ENCODE peak calls at places on chromosome 3, in nine cellular contexts. One of them, this sample, is unnamed.

GRCh38 chr3:40971191-40972168 is 227.8 kb upstream of the CTNNB1 start:
- DNase-seq in effector memory CD4-positive, alpha-beta T cell: no peak
- DNase-seq in CD8-positive, alpha-beta memory T cell: no peak
- DNase-seq in tibial artery: peak; percentile 89
- DNase-seq in right cardiac atrium: peak; percentile 72
- DNase-seq in hepatocyte: peak; percentile 76
- DNase-seq in esophagus squamous epithelium: no peak
- DNase-seq in aorta: peak; percentile 82
- DNase-seq in cardiac muscle cell: peak; percentile 55
- DNase-seq in this sample: peak; percentile 50

GRCh38 chr3:6504385-6504784 is 356.5 kb upstream of the GRM7 start:
- DNase-seq in effector memory CD4-positive, alpha-beta T cell: no peak
- DNase-seq in right cardiac atrium: no peak
- DNase-seq in cardiac muscle cell: no peak
- DNase-seq in tibial artery: no peak
- DNase-seq in CD8-positive, alpha-beta memory T cell: no peak
- DNase-seq in hepatocyte: no peak
- DNase-seq in esophagus squamous epithelium: no peak
- DNase-seq in aorta: no peak
- DNase-seq in this sample: no peak

GRCh38 chr3:39108309-39108708 is 829 bp downstream of the TTC21A start:
- DNase-seq in aorta: no peak
- DNase-seq in cardiac muscle cell: no peak
- DNase-seq in right cardiac atrium: no peak
- DNase-seq in effector memory CD4-positive, alpha-beta T cell: no peak
- DNase-seq in tibial artery: no peak
- DNase-seq in esophagus squamous epithelium: no peak
- DNase-seq in CD8-positive, alpha-beta memory T cell: no peak
- DNase-seq in hepatocyte: no peak
- DNase-seq in this sample: no peak

GRCh38 chr3:2446146-2446545 is 347.5 kb downstream of the CNTN4 start:
- DNase-seq in hepatocyte: no peak
- DNase-seq in aorta: no peak
- DNase-seq in effector memory CD4-positive, alpha-beta T cell: no peak
- DNase-seq in esophagus squamous epithelium: no peak
- DNase-seq in right cardiac atrium: no peak
- DNase-seq in tibial artery: no peak
- DNase-seq in CD8-positive, alpha-beta memory T cell: no peak
- DNase-seq in cardiac muscle cell: no peak
- DNase-seq in this sample: no peak

GRCh38 chr3:16404349-16404895 is 109.1 kb downstream of the RFTN1 start:
- DNase-seq in esophagus squamous epithelium: no peak
- DNase-seq in tibial artery: no peak
- DNase-seq in cardiac muscle cell: no peak
- DNase-seq in CD8-positive, alpha-beta memory T cell: no peak
- DNase-seq in right cardiac atrium: no peak
- DNase-seq in hepatocyte: no peak
- DNase-seq in effector memory CD4-positive, alpha-beta T cell: no peak
- DNase-seq in aorta: no peak
- DNase-seq in this sample: no peak

GRCh38 chr3:34869696-34870095 is 769.6 kb upstream of the ARPP21 start:
- DNase-seq in tibial artery: no peak
- DNase-seq in effector memory CD4-positive, alpha-beta T cell: no peak
- DNase-seq in cardiac muscle cell: no peak
- DNase-seq in right cardiac atrium: no peak
- DNase-seq in CD8-positive, alpha-beta memory T cell: no peak
- DNase-seq in aorta: no peak
- DNase-seq in esophagus squamous epithelium: no peak
- DNase-seq in hepatocyte: no peak
- DNase-seq in this sample: no peak

GRCh38 chr3:184391266-184391665 is 11.4 kb downstream of the CHRD start:
- DNase-seq in aorta: no peak
- DNase-seq in right cardiac atrium: no peak
- DNase-seq in effector memory CD4-positive, alpha-beta T cell: no peak
- DNase-seq in hepatocyte: no peak
- DNase-seq in esophagus squamous epithelium: no peak
- DNase-seq in cardiac muscle cell: no peak
- DNase-seq in tibial artery: no peak
- DNase-seq in CD8-positive, alpha-beta memory T cell: no peak
- DNase-seq in this sample: no peak

GRCh38 chr3:123390865-123391613 is 57.9 kb downstream of the ADCY5 start:
- DNase-seq in aorta: no peak
- DNase-seq in hepatocyte: no peak
- DNase-seq in effector memory CD4-positive, alpha-beta T cell: no peak
- DNase-seq in esophagus squamous epithelium: no peak
- DNase-seq in right cardiac atrium: peak; percentile 21
- DNase-seq in CD8-positive, alpha-beta memory T cell: no peak
- DNase-seq in tibial artery: no peak
- DNase-seq in cardiac muscle cell: no peak
- DNase-seq in this sample: no peak

GRCh38 chr3:174462908-174463307 is 396.2 kb upstream of the NAALADL2 start:
- DNase-seq in tibial artery: no peak
- DNase-seq in hepatocyte: no peak
- DNase-seq in esophagus squamous epithelium: no peak
- DNase-seq in aorta: no peak
- DNase-seq in right cardiac atrium: no peak
- DNase-seq in effector memory CD4-positive, alpha-beta T cell: no peak
- DNase-seq in cardiac muscle cell: no peak
- DNase-seq in CD8-positive, alpha-beta memory T cell: no peak
- DNase-seq in this sample: no peak

GRCh38 chr3:99659032-99659431 is 20.6 kb downstream of the COL8A1 start:
- DNase-seq in tibial artery: peak; percentile 90
- DNase-seq in right cardiac atrium: no peak
- DNase-seq in esophagus squamous epithelium: no peak
- DNase-seq in aorta: peak; percentile 56
- DNase-seq in effector memory CD4-positive, alpha-beta T cell: no peak
- DNase-seq in hepatocyte: peak; percentile 16
- DNase-seq in CD8-positive, alpha-beta memory T cell: no peak
- DNase-seq in cardiac muscle cell: no peak
- DNase-seq in this sample: no peak

GRCh38 chr3:179318876-179319275 is 4.0 kb upstream of the ZNF639 start:
- DNase-seq in effector memory CD4-positive, alpha-beta T cell: no peak
- DNase-seq in hepatocyte: no peak
- DNase-seq in CD8-positive, alpha-beta memory T cell: no peak
- DNase-seq in cardiac muscle cell: no peak
- DNase-seq in tibial artery: no peak
- DNase-seq in aorta: no peak
- DNase-seq in right cardiac atrium: no peak
- DNase-seq in esophagus squamous epithelium: no peak
- DNase-seq in this sample: no peak

GRCh38 chr3:124552224-124552623 is 178.0 kb upstream of the UMPS start:
- DNase-seq in right cardiac atrium: no peak
- DNase-seq in CD8-positive, alpha-beta memory T cell: no peak
- DNase-seq in aorta: no peak
- DNase-seq in esophagus squamous epithelium: no peak
- DNase-seq in cardiac muscle cell: no peak
- DNase-seq in hepatocyte: peak; percentile 61
- DNase-seq in effector memory CD4-positive, alpha-beta T cell: no peak
- DNase-seq in tibial artery: no peak
- DNase-seq in this sample: peak; percentile 70

GRCh38 chr3:187223799-187224198 is 26.5 kb downstream of the RTP1 start:
- DNase-seq in CD8-positive, alpha-beta memory T cell: no peak
- DNase-seq in hepatocyte: peak; percentile 34
- DNase-seq in aorta: no peak
- DNase-seq in effector memory CD4-positive, alpha-beta T cell: no peak
- DNase-seq in cardiac muscle cell: no peak
- DNase-seq in esophagus squamous epithelium: no peak
- DNase-seq in right cardiac atrium: no peak
- DNase-seq in tibial artery: no peak
- DNase-seq in this sample: no peak

GRCh38 chr3:10280177-10280529 is 12.6 kb downstream of the GHRL start:
- DNase-seq in aorta: no peak
- DNase-seq in tibial artery: peak; percentile 48
- DNase-seq in CD8-positive, alpha-beta memory T cell: no peak
- DNase-seq in cardiac muscle cell: no peak
- DNase-seq in hepatocyte: no peak
- DNase-seq in esophagus squamous epithelium: no peak
- DNase-seq in effector memory CD4-positive, alpha-beta T cell: no peak
- DNase-seq in right cardiac atrium: no peak
- DNase-seq in this sample: no peak

GRCh38 chr3:156098437-156099035 is 21.8 kb upstream of the KCNAB1 start:
- DNase-seq in CD8-positive, alpha-beta memory T cell: no peak
- DNase-seq in right cardiac atrium: no peak
- DNase-seq in aorta: no peak
- DNase-seq in hepatocyte: no peak
- DNase-seq in esophagus squamous epithelium: no peak
- DNase-seq in effector memory CD4-positive, alpha-beta T cell: no peak
- DNase-seq in cardiac muscle cell: no peak
- DNase-seq in tibial artery: no peak
- DNase-seq in this sample: no peak

GRCh38 chr3:156094391-156094790 is 26.0 kb upstream of the KCNAB1 start:
- DNase-seq in tibial artery: no peak
- DNase-seq in CD8-positive, alpha-beta memory T cell: no peak
- DNase-seq in hepatocyte: no peak
- DNase-seq in right cardiac atrium: no peak
- DNase-seq in effector memory CD4-positive, alpha-beta T cell: no peak
- DNase-seq in esophagus squamous epithelium: no peak
- DNase-seq in cardiac muscle cell: no peak
- DNase-seq in aorta: no peak
- DNase-seq in this sample: no peak

DNA sequence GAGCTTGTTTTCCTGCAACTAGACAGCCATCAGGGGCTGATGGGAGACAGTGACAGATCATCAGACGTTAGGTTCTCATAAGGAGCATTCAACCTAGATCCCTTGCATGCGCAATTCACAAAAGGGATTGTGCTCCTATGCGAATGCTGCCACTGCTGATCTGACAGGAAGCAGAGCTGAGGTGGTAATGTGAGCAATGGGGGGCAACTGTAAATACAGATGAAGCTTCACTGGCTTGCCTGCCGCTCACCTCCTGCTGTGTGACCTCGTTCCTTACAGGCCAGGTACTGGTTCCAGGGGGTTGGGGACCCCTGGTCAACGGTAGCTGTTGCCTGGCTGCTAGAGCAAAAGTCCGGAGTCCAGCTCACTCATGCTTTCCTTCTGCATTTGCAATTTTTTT is 26.4 kb upstream of the KCNAB1 start:
- DNase-seq in aorta: no peak
- DNase-seq in effector memory CD4-positive, alpha-beta T cell: no peak
- DNase-seq in esophagus squamous epithelium: no peak
- DNase-seq in right cardiac atrium: no peak
- DNase-seq in hepatocyte: no peak
- DNase-seq in cardiac muscle cell: no peak
- DNase-seq in tibial artery: no peak
- DNase-seq in CD8-positive, alpha-beta memory T cell: no peak
- DNase-seq in this sample: no peak
- H3K4me1 ChIP-seq in aorta: no peaks in the 10 kb centered on the region
- H3K4me1 ChIP-seq in effector memory CD4-positive, alpha-beta T cell: no peaks in the 10 kb centered on the region
- H3K4me1 ChIP-seq in esophagus squamous epithelium: no peaks in the 10 kb centered on the region
- H3K4me1 ChIP-seq in right cardiac atrium: no peaks in the 10 kb centered on the region
- H3K4me1 ChIP-seq in hepatocyte: no peaks in the 10 kb centered on the region
- H3K4me1 ChIP-seq in cardiac muscle cell: no peaks in the 10 kb centered on the region
- H3K4me1 ChIP-seq in tibial artery: peaks cover 22% of the 10 kb centered on the region
- H3K4me1 ChIP-seq in CD8-positive, alpha-beta memory T cell: no peaks in the 10 kb centered on the region
- H3K4me1 ChIP-seq in this sample: no peaks in the 10 kb centered on the region

DNA sequence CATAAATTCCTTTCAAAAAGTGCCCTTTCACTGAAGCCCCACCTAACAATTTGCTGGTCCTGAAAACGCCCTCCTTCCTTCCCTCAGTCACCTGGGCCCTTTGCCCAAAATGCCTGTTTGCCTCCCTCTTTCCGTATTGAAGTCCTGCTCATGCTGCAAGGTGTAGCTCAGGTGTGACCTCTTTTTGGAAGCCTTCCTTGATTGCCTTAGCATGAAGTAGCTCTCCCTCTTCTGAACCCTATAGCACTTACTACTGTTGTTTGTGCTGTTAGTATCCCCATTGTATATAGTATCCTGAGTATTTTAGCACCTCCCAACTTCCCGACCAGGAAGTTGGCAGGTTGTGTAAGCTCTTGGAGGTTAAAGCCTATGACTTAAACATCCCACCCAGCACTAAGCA is 1.7 kb downstream of the PLS1 start:
- DNase-seq in aorta: no peak
- DNase-seq in right cardiac atrium: no peak
- DNase-seq in tibial artery: no peak
- DNase-seq in CD8-positive, alpha-beta memory T cell: no peak
- DNase-seq in cardiac muscle cell: no peak
- DNase-seq in effector memory CD4-positive, alpha-beta T cell: no peak
- DNase-seq in esophagus squamous epithelium: no peak
- DNase-seq in hepatocyte: no peak
- DNase-seq in this sample: no peak
- H3K27ac ChIP-seq in aorta: no peak overlapping the region
- H3K27ac ChIP-seq in right cardiac atrium: no peak overlapping the region
- H3K27ac ChIP-seq in tibial artery: no peak overlapping the region
- H3K27ac ChIP-seq in CD8-positive, alpha-beta memory T cell: no peak overlapping the region
- H3K27ac ChIP-seq in cardiac muscle cell: no peak overlapping the region
- H3K27ac ChIP-seq in effector memory CD4-positive, alpha-beta T cell: no peak overlapping the region
- H3K27ac ChIP-seq in esophagus squamous epithelium: no peak overlapping the region
- H3K27ac ChIP-seq in hepatocyte: no peak overlapping the region
- H3K27ac ChIP-seq in this sample: no peak overlapping the region

DNA sequence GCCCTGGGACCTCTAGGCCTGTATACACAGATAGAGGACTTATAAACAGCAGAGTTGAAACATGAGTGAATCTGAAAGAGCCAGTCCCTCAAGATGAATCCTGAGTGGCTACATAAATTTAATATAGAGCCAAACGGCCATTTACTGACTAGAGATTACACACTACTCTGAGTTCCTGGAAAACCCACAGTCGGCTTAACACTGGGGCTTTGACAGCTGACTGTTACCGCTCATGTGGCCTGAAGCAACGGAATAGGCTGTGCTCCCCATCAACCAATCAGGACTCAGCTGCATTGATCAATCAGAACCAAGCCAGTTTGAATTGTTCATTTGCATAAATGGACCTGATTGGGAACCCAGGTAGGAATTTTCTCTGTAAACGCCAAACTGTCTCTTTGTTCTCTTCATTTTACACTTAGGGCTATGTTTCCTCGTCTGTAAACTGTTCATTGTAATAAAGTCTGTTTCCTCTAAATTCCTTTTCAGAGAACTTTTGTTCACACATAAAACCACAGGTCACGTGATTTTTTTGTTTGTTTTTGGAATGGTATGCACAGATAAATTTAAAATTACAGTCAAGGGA is 40.5 kb downstream of the CCNL1 start:
- DNase-seq in CD8-positive, alpha-beta memory T cell: no peak
- DNase-seq in tibial artery: no peak
- DNase-seq in right cardiac atrium: no peak
- DNase-seq in effector memory CD4-positive, alpha-beta T cell: peak; percentile 16
- DNase-seq in cardiac muscle cell: no peak
- DNase-seq in esophagus squamous epithelium: no peak
- DNase-seq in aorta: no peak
- DNase-seq in hepatocyte: no peak
- DNase-seq in this sample: peak; percentile 37
- H3K4me1 ChIP-seq in CD8-positive, alpha-beta memory T cell: peaks cover 4% of the 10 kb centered on the region
- H3K4me1 ChIP-seq in tibial artery: no peaks in the 10 kb centered on the region
- H3K4me1 ChIP-seq in right cardiac atrium: peaks cover 6% of the 10 kb centered on the region
- H3K4me1 ChIP-seq in effector memory CD4-positive, alpha-beta T cell: peaks cover 3% of the 10 kb centered on the region
- H3K4me1 ChIP-seq in cardiac muscle cell: peaks cover 74% of the 10 kb centered on the region
- H3K4me1 ChIP-seq in esophagus squamous epithelium: no peaks in the 10 kb centered on the region
- H3K4me1 ChIP-seq in aorta: no peaks in the 10 kb centered on the region
- H3K4me1 ChIP-seq in hepatocyte: peaks cover 41% of the 10 kb centered on the region
- H3K4me1 ChIP-seq in this sample: peaks cover 51% of the 10 kb centered on the region

DNA sequence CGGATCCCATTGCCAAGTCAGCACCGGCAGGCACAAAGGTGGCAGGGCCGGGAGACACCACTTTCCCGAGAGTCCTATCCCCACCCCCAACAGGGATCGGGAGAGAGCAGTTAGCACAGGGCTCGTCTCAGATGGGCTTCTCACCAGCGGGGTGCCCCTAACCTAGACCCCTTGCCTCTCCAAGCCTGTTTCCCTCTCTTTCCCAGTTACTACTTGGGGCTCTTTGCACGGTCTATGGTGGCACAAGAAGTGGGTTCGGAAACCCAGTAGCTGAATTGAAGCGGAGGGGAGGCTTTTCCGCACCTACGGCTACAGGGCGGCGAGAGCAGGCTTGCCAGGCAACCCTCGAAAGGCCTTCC is 383 bp upstream of the EFCC1 start:
- DNase-seq in esophagus squamous epithelium: no peak
- DNase-seq in cardiac muscle cell: no peak
- DNase-seq in aorta: no peak
- DNase-seq in effector memory CD4-positive, alpha-beta T cell: no peak
- DNase-seq in hepatocyte: no peak
- DNase-seq in CD8-positive, alpha-beta memory T cell: no peak
- DNase-seq in tibial artery: no peak
- DNase-seq in right cardiac atrium: no peak
- DNase-seq in this sample: no peak
- H3K27ac ChIP-seq in esophagus squamous epithelium: peak overlapping the region; percentile 68
- H3K27ac ChIP-seq in cardiac muscle cell: no peak overlapping the region
- H3K27ac ChIP-seq in aorta: no peak overlapping the region
- H3K27ac ChIP-seq in effector memory CD4-positive, alpha-beta T cell: no peak overlapping the region
- H3K27ac ChIP-seq in hepatocyte: no peak overlapping the region
- H3K27ac ChIP-seq in CD8-positive, alpha-beta memory T cell: no peak overlapping the region
- H3K27ac ChIP-seq in tibial artery: no peak overlapping the region
- H3K27ac ChIP-seq in right cardiac atrium: peak overlapping the region; percentile 34
- H3K27ac ChIP-seq in this sample: peak overlapping the region; percentile 47